ENCODE peak calls at places on chromosomes 13 and 19, in ten cellular contexts. U, G, N, P, B, W, H, K, E and R are unnamed samples.

GRCh38 chr19:3046621-3047306 is 15.5 kb downstream of the TLE5 start:
- DNase-seq in U (no peak), G (no peak), N (no peak), P (no peak), B (peak), W (no peak), H (no peak), K (peak), E (no peak), R (peak)

GRCh38 chr13:39036212-39036611 is 1.7 kb downstream of the PROSER1 start:
- DNase-seq in U (no peak), G (no peak), N (peak), P (no peak), B (no peak), W (no peak), H (no peak), K (no peak), E (no peak), R (no peak)

GRCh38 chr19:3423183-3423829 is 56.9 kb downstream of the NFIC start:
- DNase-seq in U (no peak), G (no peak), N (no peak), P (peak), B (peak), W (no peak), H (no peak), K (no peak), E (no peak), R (no peak)

GRCh38 chr19:58558066-58558622 is at the start of gene UBE2M:
- DNase-seq in U (no peak), G (peak), N (no peak), P (peak), B (peak), W (peak), H (no peak), K (peak), E (peak), R (peak)

GRCh38 chr19:5262721-5263120 is 77.9 kb downstream of the PTPRS start:
- DNase-seq in U (no peak), G (no peak), N (no peak), P (no peak), B (no peak), W (no peak), H (no peak), K (no peak), E (no peak), R (no peak)

GRCh38 chr13:23570931-23571330 is 719 bp downstream of the TNFRSF19 start:
- DNase-seq in U (no peak), G (no peak), N (peak), P (no peak), B (no peak), W (no peak), H (no peak), K (no peak), E (no peak), R (no peak)

GRCh38 chr13:79741006-79741405 is 260.1 kb downstream of the NDFIP2 start:
- DNase-seq in U (no peak), G (peak), N (no peak), P (no peak), B (peak), W (no peak), H (no peak), K (peak), E (no peak), R (no peak)

GRCh38 chr19:55467236-55468053 is 2.9 kb upstream of the C19orf85 start:
- DNase-seq in U (no peak), G (peak), N (peak), P (no peak), B (peak), W (no peak), H (peak), K (peak), E (peak), R (peak)

GRCh38 chr19:29445246-29445645 is 80.5 kb upstream of the VSTM2B start:
- DNase-seq in U (no peak), G (no peak), N (no peak), P (no peak), B (no peak), W (peak), H (no peak), K (no peak), E (no peak), R (no peak)

GRCh38 chr13:51590966-51591627 is 6.8 kb downstream of the WDFY2 start:
- DNase-seq in U (peak), G (peak), N (no peak), P (peak), B (peak), W (no peak), H (no peak), K (no peak), E (no peak), R (no peak)

GRCh38 chr19:50721441-50722137 is 1.6 kb upstream of the CLEC11A start:
- DNase-seq in U (no peak), G (no peak), N (no peak), P (no peak), B (no peak), W (no peak), H (no peak), K (no peak), E (no peak), R (no peak)

GRCh38 chr19:32599736-32600157 is 18.8 kb downstream of the PDCD5 start:
- DNase-seq in U (no peak), G (peak), N (peak), P (no peak), B (peak), W (peak), H (peak), K (peak), E (peak), R (no peak)

GRCh38 chr13:26678796-26679195 is 81.8 kb downstream of the GPR12 start:
- DNase-seq in U (no peak), G (no peak), N (no peak), P (no peak), B (no peak), W (no peak), H (no peak), K (no peak), E (no peak), R (no peak)

GRCh38 chr13:103878891-103879605 is 812.8 kb upstream of the SLC10A2 start:
- DNase-seq in U (no peak), G (no peak), N (no peak), P (no peak), B (no peak), W (no peak), H (no peak), K (no peak), E (no peak), R (no peak)

GRCh38 chr13:52070929-52071523 is 46.5 kb downstream of the UTP14C start:
- DNase-seq in U (no peak), G (peak), N (peak), P (no peak), B (no peak), W (no peak), H (no peak), K (no peak), E (no peak), R (no peak)

GRCh38 chr13:44801990-44802389 is 187.3 kb downstream of the NUFIP1 start:
- DNase-seq in U (peak), G (peak), N (no peak), P (no peak), B (no peak), W (peak), H (no peak), K (no peak), E (no peak), R (no peak)

DNA sequence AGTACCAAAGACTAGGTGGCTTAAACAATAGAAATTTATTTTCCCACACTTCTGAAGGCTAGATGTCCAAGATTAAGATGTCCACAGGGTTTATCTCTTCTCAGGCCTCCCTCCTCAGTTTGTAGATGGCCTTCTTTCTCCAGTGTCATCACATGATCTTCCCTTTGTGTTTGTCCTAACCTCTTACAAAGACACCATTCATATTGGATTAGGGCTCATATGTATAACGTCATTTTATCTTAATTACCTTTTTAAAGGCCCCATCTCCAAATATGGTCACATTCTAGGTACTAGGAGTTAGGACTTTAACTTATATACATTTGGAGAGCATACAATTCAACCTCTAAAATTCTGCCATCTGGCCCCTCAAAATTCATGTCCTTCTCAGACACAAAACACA is 34.3 kb downstream of the N4BP2L2 start:
- DNase-seq in U (no peak), G (no peak), N (no peak), P (no peak), B (no peak), W (no peak), H (no peak), K (no peak), E (no peak), R (no peak)
- TF ChIP-seq CTCF in U (no peak), G (no peak), N (no peak), P (no peak), B (no peak), W (no peak), H (no peak), K (no peak), E (no peak), R (no peak)

DNA sequence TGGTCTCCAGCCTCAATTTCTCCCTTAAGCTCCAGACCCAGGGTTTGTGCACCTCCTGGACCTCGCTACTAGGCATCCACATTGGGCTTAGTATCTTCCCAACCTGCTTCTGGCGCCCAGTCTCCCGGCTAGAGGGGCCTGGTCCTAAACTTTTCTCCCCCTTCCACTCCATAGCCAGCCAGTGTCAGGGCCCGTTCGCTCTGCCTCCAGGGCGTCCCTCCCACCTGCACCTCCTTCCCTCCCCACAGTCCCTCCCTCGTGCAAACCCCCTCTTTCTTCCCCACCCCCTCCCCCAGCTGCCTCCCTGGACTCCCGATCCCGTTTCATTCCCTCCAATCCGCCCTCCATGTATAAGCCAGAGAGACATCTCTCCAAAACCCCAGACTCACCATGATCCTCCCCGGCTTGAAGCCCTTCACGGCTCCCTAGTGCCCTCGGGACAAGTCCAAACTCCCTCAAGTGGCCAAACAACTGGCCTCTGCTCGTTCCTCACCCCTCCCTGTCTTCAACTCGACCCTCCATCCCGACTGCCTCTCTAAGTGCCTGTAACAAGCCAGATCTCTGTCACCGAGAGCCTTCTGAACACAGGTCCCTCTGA is 1.0 kb upstream of the SAMD4B start:
- DNase-seq in U (no peak), G (no peak), N (no peak), P (peak), B (peak), W (no peak), H (no peak), K (peak), E (peak), R (peak)
- TF ChIP-seq CTCF in U (no peak), G (no peak), N (no peak), P (no peak), B (no peak), W (no peak), H (peak), K (no peak), E (no peak), R (no peak)

GRCh38 chr13:59680429-59681024 is 483.2 kb downstream of the DIAPH3 start:
- DNase-seq in U (no peak), G (peak), N (peak), P (no peak), B (no peak), W (no peak), H (peak), K (no peak), E (no peak), R (no peak)

GRCh38 chr13:59674616-59675015 is 489.1 kb downstream of the DIAPH3 start:
- DNase-seq in U (no peak), G (no peak), N (no peak), P (no peak), B (no peak), W (no peak), H (no peak), K (no peak), E (no peak), R (no peak)

GRCh38 chr13:59677430-59677829 is 486.3 kb downstream of the DIAPH3 start:
- DNase-seq in U (no peak), G (no peak), N (no peak), P (no peak), B (no peak), W (no peak), H (no peak), K (no peak), E (no peak), R (no peak)

GRCh38 chr13:59679239-59679638 is 484.5 kb downstream of the DIAPH3 start:
- DNase-seq in U (no peak), G (no peak), N (no peak), P (no peak), B (no peak), W (no peak), H (no peak), K (no peak), E (no peak), R (no peak)

GRCh38 chr13:59677966-59678814 is 485.5 kb downstream of the DIAPH3 start:
- DNase-seq in U (peak), G (peak), N (peak), P (no peak), B (peak), W (no peak), H (peak), K (no peak), E (no peak), R (no peak)
- TF ChIP-seq CTCF in U (peak), G (peak), N (peak), P (peak), B (peak), W (no peak), H (peak), K (peak), E (peak), R (peak)

GRCh38 chr19:40403262-40403984 is 9.8 kb downstream of the PRX start:
- DNase-seq in U (peak), G (peak), N (peak), P (peak), B (peak), W (peak), H (peak), K (peak), E (peak), R (peak)
- TF ChIP-seq CTCF in U (peak), G (peak), N (no peak), P (no peak), B (peak), W (no peak), H (no peak), K (no peak), E (peak), R (no peak)

DNA sequence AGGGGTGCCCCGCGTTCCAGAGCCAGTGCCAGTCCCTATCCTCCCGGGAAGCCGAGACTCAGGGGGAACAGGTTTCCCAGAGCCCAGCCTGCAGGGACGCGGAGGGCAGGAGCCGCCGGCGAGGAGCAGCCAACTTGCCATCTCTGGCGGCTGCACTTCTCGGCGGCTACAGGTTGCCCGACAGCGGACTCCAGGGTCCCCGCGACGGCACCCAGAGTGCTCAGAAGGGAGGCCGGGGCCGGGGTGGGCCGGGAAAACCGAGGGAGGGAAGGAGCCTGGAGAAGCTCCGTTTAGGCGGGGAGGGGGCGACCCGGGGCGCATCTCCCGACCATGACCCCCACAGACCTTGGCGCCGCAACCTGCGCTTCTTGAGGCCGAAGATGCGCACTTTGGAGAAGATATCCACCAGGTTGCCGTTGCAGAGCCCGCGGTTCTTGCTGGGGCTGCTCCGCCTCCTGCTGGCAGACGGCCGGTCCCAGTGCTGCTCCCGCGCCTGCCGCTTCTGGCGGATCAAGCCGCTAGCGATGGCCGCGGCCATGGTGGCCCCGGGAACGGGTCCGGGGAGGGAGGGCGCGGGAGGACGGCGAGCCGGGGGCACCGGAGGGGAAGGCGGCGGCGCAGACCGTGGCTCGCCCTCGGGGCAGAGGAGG is 463.8 kb downstream of the ITGBL1 start:
- DNase-seq in U (no peak), G (no peak), N (no peak), P (no peak), B (no peak), W (no peak), H (peak), K (peak), E (peak), R (peak)
- TF ChIP-seq CTCF in U (peak), G (peak), N (no peak), P (no peak), B (peak), W (no peak), H (no peak), K (peak), E (peak), R (peak)

DNA sequence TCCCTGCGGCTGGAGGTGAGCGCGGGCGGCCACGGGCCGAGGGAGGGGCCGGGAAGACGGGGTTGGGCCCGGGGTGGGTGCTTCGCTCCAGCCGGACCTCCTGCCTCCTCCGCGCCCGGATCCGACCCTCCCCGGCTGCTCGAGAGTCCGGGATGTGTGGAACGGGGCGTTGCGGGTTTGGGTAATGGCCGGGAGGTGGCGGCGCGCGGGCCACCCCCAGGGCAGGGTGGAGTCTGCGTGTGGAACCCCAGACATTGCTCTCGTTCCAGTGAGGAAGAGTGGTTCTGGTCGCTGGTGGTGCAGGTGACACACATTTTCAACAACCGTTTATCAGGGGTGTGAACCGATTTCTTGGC is 38.8 kb downstream of the ARHGEF7 start:
- DNase-seq in U (no peak), G (no peak), N (no peak), P (peak), B (no peak), W (peak), H (peak), K (peak), E (no peak), R (no peak)
- TF ChIP-seq CTCF in U (peak), G (peak), N (peak), P (no peak), B (peak), W (no peak), H (peak), K (no peak), E (no peak), R (no peak)

GRCh38 chr13:34357435-34358232 is 539.7 kb downstream of the RFC3 start:
- DNase-seq in U (no peak), G (peak), N (peak), P (no peak), B (no peak), W (no peak), H (no peak), K (no peak), E (no peak), R (no peak)
- TF ChIP-seq CTCF in U (no peak), G (no peak), N (no peak), P (no peak), B (no peak), W (no peak), H (no peak), K (no peak), E (no peak), R (no peak)

GRCh38 chr13:49812806-49813205 is 20.3 kb upstream of the KPNA3 start:
- DNase-seq in U (no peak), G (no peak), N (no peak), P (no peak), B (no peak), W (no peak), H (no peak), K (peak), E (no peak), R (no peak)

GRCh38 chr13:49811527-49811908 is 19.0 kb upstream of the KPNA3 start:
- DNase-seq in U (no peak), G (no peak), N (no peak), P (no peak), B (no peak), W (no peak), H (no peak), K (no peak), E (no peak), R (no peak)

GRCh38 chr13:49810825-49811526 is 18.5 kb upstream of the KPNA3 start:
- DNase-seq in U (no peak), G (no peak), N (no peak), P (peak), B (no peak), W (no peak), H (peak), K (no peak), E (no peak), R (no peak)

GRCh38 chr13:49810464-49810824 is 18.0 kb upstream of the KPNA3 start:
- DNase-seq in U (no peak), G (no peak), N (no peak), P (no peak), B (no peak), W (no peak), H (no peak), K (no peak), E (no peak), R (no peak)

DNA sequence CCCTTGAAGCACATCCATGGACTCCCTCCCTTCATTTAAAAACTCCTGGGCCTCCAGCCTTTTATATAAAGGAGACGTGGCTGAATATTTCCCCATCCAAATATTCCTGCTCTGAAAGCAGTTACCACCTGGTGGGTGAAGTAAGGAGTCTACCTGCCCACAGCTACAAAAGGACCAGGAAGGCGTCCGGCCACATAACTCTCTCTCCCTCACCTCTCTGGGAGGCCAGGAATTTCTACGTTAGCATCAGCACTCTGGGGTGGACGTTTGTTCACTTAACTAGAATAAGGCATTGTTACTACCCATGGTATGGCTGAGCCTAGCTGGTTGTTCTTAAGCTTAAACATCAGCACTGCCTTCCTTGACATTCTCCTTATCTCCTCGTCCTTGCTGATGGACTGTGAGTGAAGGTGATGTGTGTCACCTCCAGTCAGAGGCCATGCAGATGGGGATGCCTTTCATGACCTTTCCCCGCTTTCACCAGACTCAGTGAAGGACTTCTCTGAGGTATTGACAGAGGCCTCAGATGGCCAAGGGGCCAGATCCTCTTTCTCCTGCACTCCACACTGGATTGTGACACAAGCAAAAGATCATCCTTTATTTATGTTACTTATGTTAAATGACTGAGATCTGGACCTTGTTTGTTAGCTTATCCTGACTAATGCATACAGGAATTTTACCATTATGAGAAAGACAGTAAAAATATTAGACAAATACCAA is 22.2 kb upstream of the KPNA3 start:
- DNase-seq in U (no peak), G (no peak), N (no peak), P (no peak), B (no peak), W (no peak), H (no peak), K (no peak), E (no peak), R (no peak)
- TF ChIP-seq CTCF in U (no peak), G (no peak), N (no peak), P (no peak), B (no peak), W (no peak), H (no peak), K (no peak), E (no peak), R (no peak)